ENCODE peak calls at places on chromosomes 5 and 9, in five cellular contexts. F is CD4-positive, CD25-positive, alpha-beta regulatory T cell; V is mucosa of descending colon; Q is kidney; D is cardiac muscle cell. K is an unnamed sample.
A peak's percentile ranks its signal among the peaks of the same experiment; 100 is the strongest.

GRCh38 chr5:149154629-149155028 is 13.3 kb downstream of the ABLIM3 start:
- DNase-seq in F (no peak), V (no peak), Q (no peak), D (no peak), K (no peak)

GRCh38 chr5:87103616-87104287 is 163.9 kb upstream of the RASA1 start:
- DNase-seq in F (no peak), V (no peak), Q (no peak), D (no peak), K (no peak)

GRCh38 chr5:172418847-172419810 is 35.2 kb downstream of the SH3PXD2B start:
- DNase-seq in F (no peak), V (no peak), Q (no peak), D (no peak), K (no peak)

GRCh38 chr9:130138791-130139190 is 33.4 kb upstream of the NCS1 start:
- DNase-seq in F (no peak), V (peak; percentile 62), Q (no peak), D (peak; percentile 98), K (peak; percentile 61)

GRCh38 chr5:98296426-98296825 is 477.0 kb upstream of the RGMB start:
- DNase-seq in F (no peak), V (no peak), Q (no peak), D (peak; percentile 45), K (peak; percentile 60)

GRCh38 chr5:93123127-93123526 is 457.9 kb downstream of the NR2F1-AS1 start:
- DNase-seq in F (no peak), V (no peak), Q (no peak), D (no peak), K (no peak)

GRCh38 chr9:98558575-98558974 is 150.2 kb downstream of the GABBR2 start:
- DNase-seq in F (no peak), V (no peak), Q (no peak), D (peak; percentile 6), K (no peak)

GRCh38 chr5:132915681-132916080 is 42.2 kb downstream of the LEAP2 start:
- DNase-seq in F (no peak), V (no peak), Q (no peak), D (peak; percentile 6), K (no peak)

GRCh38 chr5:106827061-106827460 is 843.7 kb downstream of the EFNA5 start:
- DNase-seq in F (no peak), V (no peak), Q (no peak), D (no peak), K (no peak)

GRCh38 chr5:132253008-132253441 is 4.5 kb upstream of the PDLIM4 start:
- DNase-seq in F (no peak), V (no peak), Q (no peak), D (no peak), K (peak; percentile 42)

GRCh38 chr5:73280386-73280785 is 107.4 kb downstream of the TMEM174 start:
- DNase-seq in F (no peak), V (no peak), Q (no peak), D (no peak), K (no peak)

GRCh38 chr5:6439588-6440550 is 8.8 kb upstream of the UBE2QL1 start:
- DNase-seq in F (no peak), V (no peak), Q (no peak), D (no peak), K (no peak)

GRCh38 chr5:83547156-83547555 is 75.6 kb downstream of the VCAN start:
- DNase-seq in F (no peak), V (no peak), Q (no peak), D (no peak), K (no peak)

GRCh38 chr5:142753114-142753764 is 16.9 kb upstream of the ARHGAP26 start:
- DNase-seq in F (no peak), V (no peak), Q (peak; percentile 83), D (peak; percentile 74), K (no peak)

GRCh38 chr9:121889990-121890563 is 203.0 kb downstream of the TTLL11 start:
- DNase-seq in F (no peak), V (no peak), Q (no peak), D (no peak), K (peak; percentile 12)

GRCh38 chr5:176394881-176395675 is 6.5 kb downstream of the HIGD2A start:
- DNase-seq in F (no peak), V (no peak), Q (no peak), D (peak; percentile 29), K (no peak)

GRCh38 chr5:157038568-157039187 is 20.2 kb downstream of the HAVCR1 start:
- DNase-seq in F (no peak), V (no peak), Q (no peak), D (no peak), K (no peak)

GRCh38 chr5:147310059-147310704 is 75.4 kb downstream of the STK32A start:
- DNase-seq in F (no peak), V (peak; percentile 88), Q (peak; percentile 86), D (peak; percentile 53), K (peak; percentile 91)

GRCh38 chr5:109880907-109881685 is 191.4 kb downstream of the MAN2A1 start:
- DNase-seq in F (no peak), V (no peak), Q (no peak), D (peak; percentile 14), K (no peak)

GRCh38 chr5:134079748-134080581 is 34.5 kb upstream of the TCF7 start:
- DNase-seq in F (peak; percentile 38), V (no peak), Q (no peak), D (no peak), K (no peak)

GRCh38 chr5:35608881-35609779 is 8.5 kb upstream of the SPEF2 start:
- DNase-seq in F (no peak), V (no peak), Q (no peak), D (no peak), K (no peak)

GRCh38 chr9:92608221-92609141 is 61.5 kb downstream of the IPPK start:
- DNase-seq in F (no peak), V (no peak), Q (no peak), D (peak; percentile 17), K (no peak)

GRCh38 chr5:114782869-114783268 is 386.8 kb downstream of the TRIM36 start:
- DNase-seq in F (no peak), V (no peak), Q (no peak), D (peak; percentile 1), K (no peak)

GRCh38 chr5:141223112-141223783 is at the start of gene PCDHB14:
- DNase-seq in F (no peak), V (no peak), Q (no peak), D (peak; percentile 27), K (no peak)

GRCh38 chr5:73748510-73749410 is 122.8 kb downstream of the ARHGEF28 start:
- DNase-seq in F (no peak), V (no peak), Q (peak; percentile 77), D (peak; percentile 79), K (no peak)

GRCh38 chr5:85311536-85311935 is 926.9 kb upstream of the EDIL3 start:
- DNase-seq in F (no peak), V (no peak), Q (peak; percentile 50), D (no peak), K (no peak)

GRCh38 chr9:131121346-131121745 is 4.0 kb upstream of the NUP214 start:
- DNase-seq in F (no peak), V (no peak), Q (no peak), D (no peak), K (no peak)

GRCh38 chr5:36158144-36158543 is 6.2 kb downstream of the SKP2 start:
- DNase-seq in F (no peak), V (no peak), Q (no peak), D (no peak), K (no peak)

DNA sequence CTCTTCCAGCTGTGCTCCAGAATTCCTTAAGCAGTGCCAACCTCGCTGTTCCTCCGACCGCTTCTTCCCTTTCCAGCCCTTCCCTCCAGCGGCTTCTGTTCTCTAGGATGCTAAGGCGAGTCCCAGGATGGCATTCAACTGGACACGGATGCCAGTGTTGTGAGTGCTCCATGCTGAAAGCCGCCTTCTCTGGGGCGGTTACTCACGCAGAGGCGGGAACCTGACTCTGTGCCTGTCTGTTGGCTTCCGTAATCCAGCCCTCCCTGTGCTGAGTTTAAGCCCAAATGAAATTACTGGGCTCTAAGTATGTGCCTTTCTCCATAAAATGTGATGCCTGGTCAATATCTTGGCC is 20.2 kb downstream of the COL5A1 start:
- DNase-seq in F (no peak), V (peak; percentile 42), Q (peak; percentile 55), D (no peak), K (no peak)
- H3K36me3 ChIP-seq in F (no peaks in the 10 kb centered on the region), V (no peaks in the 10 kb centered on the region), Q (no peaks in the 10 kb centered on the region), D (no peaks in the 10 kb centered on the region), K (peaks cover 59% of the 10 kb centered on the region)

DNA sequence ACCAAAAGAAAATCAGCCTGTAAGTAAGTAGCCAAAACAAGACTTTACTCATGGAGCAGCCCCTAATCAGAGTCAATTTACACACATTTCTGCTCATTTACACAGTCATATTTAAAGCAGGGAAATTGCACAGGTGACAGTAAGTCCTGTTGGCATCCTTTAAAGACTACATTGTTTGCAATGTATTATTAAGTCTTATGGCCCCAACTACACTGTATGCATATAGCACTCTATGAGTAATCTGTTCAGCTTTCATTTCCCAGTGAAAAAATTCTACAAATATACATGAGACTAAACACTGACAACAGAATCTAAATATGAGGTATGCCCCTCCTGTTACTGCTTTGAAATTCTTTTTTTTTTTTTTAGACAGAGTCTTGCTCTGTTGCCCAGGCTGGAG is 19.7 kb downstream of the PPP6C start:
- DNase-seq in F (no peak), V (no peak), Q (no peak), D (no peak), K (no peak)
- H3K36me3 ChIP-seq in F (peaks cover 26% of the 10 kb centered on the region), V (no peaks in the 10 kb centered on the region), Q (peaks cover 4% of the 10 kb centered on the region), D (peaks cover 11% of the 10 kb centered on the region), K (peaks cover 42% of the 10 kb centered on the region)

GRCh38 chr9:137558127-137558526 is 6.4 kb downstream of the MRPL41 start:
- DNase-seq in F (no peak), V (no peak), Q (no peak), D (no peak), K (no peak)

GRCh38 chr9:137554349-137554748 is 2.7 kb downstream of the MRPL41 start:
- DNase-seq in F (no peak), V (no peak), Q (no peak), D (no peak), K (no peak)

GRCh38 chr9:137555179-137555578 is 3.5 kb downstream of the MRPL41 start:
- DNase-seq in F (no peak), V (no peak), Q (no peak), D (no peak), K (no peak)

GRCh38 chr9:137551656-137552534 is at the start of gene MRPL41:
- DNase-seq in F (peak; percentile 79), V (peak; percentile 94), Q (peak; percentile 96), D (peak; percentile 92), K (peak; percentile 67)

DNA sequence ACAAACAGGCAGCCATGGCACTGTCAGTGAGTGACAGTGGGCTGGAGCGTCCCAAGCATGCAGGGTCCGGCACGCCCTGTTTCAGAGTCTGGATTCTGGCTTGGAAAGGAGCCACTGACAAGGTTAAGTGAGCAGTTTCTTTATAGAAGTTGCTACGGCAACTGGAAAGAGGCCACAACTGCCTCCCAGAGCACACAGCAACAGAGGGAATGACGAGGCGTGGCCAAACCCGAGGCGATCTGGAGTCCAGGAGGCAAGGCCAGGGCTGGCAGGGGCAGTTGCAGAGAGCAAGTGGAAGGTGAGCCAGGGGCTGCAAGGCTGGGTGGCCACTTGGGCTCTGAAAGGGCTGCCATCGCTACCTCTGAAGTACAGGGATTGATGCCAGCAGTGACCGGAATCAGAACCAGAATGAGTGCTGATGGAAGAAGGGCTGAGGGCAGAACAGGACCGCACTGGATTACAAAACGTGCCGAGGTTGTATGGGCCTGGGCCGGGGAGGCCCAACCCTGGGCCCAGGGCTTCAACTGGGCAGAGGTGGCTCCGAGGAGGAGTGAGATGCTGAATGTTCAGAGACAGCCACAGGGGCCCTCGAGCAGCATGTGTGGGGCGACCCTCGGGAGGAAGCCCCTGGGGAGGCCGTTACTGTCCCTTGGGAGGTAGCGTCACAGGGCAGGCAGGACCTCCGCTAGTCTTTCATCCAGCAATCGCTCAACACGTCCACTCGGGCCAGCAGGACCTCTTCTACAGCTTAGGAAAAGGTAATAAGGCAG is 4.6 kb downstream of the MRPL41 start:
- DNase-seq in F (no peak), V (no peak), Q (peak; percentile 70), D (peak; percentile 18), K (no peak)
- H3K36me3 ChIP-seq in F (peaks cover 32% of the 10 kb centered on the region), V (no peaks in the 10 kb centered on the region), Q (peaks cover 4% of the 10 kb centered on the region), D (peaks cover 15% of the 10 kb centered on the region), K (peaks cover 58% of the 10 kb centered on the region)

GRCh38 chr5:37226377-37226776 is 22.8 kb downstream of the CPLANE1 start:
- DNase-seq in F (no peak), V (no peak), Q (no peak), D (no peak), K (no peak)
- H3K36me3 ChIP-seq in F (no peaks in the 10 kb centered on the region), V (no peaks in the 10 kb centered on the region), Q (peaks cover 13% of the 10 kb centered on the region), D (peaks cover 44% of the 10 kb centered on the region), K (peaks cover 49% of the 10 kb centered on the region)